ENCODE peak calls at places on chromosomes 12 and 14, in six cellular contexts. One of them, this sample, is unnamed.

GRCh38 chr12:113980537-113981337 is 14.6 kb upstream of the RBM19 start:
- DNase-seq in Caco-2: no peak
- DNase-seq in fibroblast of pulmonary artery: peak
- DNase-seq in MM.1S: peak
- DNase-seq in tibial artery: no peak
- DNase-seq in AG10803: peak
- DNase-seq in this sample: no peak

GRCh38 chr14:68124885-68125731 is 305.5 kb downstream of the RAD51B start:
- DNase-seq in Caco-2: no peak
- DNase-seq in fibroblast of pulmonary artery: peak
- DNase-seq in MM.1S: no peak
- DNase-seq in tibial artery: no peak
- DNase-seq in AG10803: peak
- DNase-seq in this sample: no peak

GRCh38 chr14:96587823-96588385 is 85.7 kb downstream of the PAPOLA start:
- DNase-seq in Caco-2: no peak
- DNase-seq in fibroblast of pulmonary artery: no peak
- DNase-seq in MM.1S: no peak
- DNase-seq in tibial artery: no peak
- DNase-seq in AG10803: no peak
- DNase-seq in this sample: no peak

GRCh38 chr14:68286667-68287066 is 467.1 kb downstream of the RAD51B start:
- DNase-seq in Caco-2: no peak
- DNase-seq in fibroblast of pulmonary artery: no peak
- DNase-seq in MM.1S: no peak
- DNase-seq in tibial artery: no peak
- DNase-seq in AG10803: no peak
- DNase-seq in this sample: no peak

GRCh38 chr12:82413994-82414393 is 55.7 kb downstream of the METTL25 start:
- DNase-seq in Caco-2: no peak
- DNase-seq in fibroblast of pulmonary artery: peak
- DNase-seq in MM.1S: no peak
- DNase-seq in tibial artery: no peak
- DNase-seq in AG10803: no peak
- DNase-seq in this sample: no peak

GRCh38 chr14:64910847-64911495 is 3.3 kb upstream of the CHURC1 start:
- DNase-seq in Caco-2: no peak
- DNase-seq in fibroblast of pulmonary artery: peak
- DNase-seq in MM.1S: no peak
- DNase-seq in tibial artery: no peak
- DNase-seq in AG10803: peak
- DNase-seq in this sample: no peak

GRCh38 chr14:105385322-105385637 is 13.1 kb upstream of the TEX22 start:
- DNase-seq in Caco-2: no peak
- DNase-seq in fibroblast of pulmonary artery: no peak
- DNase-seq in MM.1S: no peak
- DNase-seq in tibial artery: no peak
- DNase-seq in AG10803: no peak
- DNase-seq in this sample: no peak

GRCh38 chr12:67193705-67194104 is 75.5 kb upstream of the CAND1 start:
- DNase-seq in Caco-2: peak
- DNase-seq in fibroblast of pulmonary artery: peak
- DNase-seq in MM.1S: peak
- DNase-seq in tibial artery: no peak
- DNase-seq in AG10803: peak
- DNase-seq in this sample: no peak

GRCh38 chr12:56803750-56804149 is 40.6 kb downstream of the HSD17B6 start:
- DNase-seq in Caco-2: no peak
- DNase-seq in fibroblast of pulmonary artery: no peak
- DNase-seq in MM.1S: no peak
- DNase-seq in tibial artery: peak
- DNase-seq in AG10803: peak
- DNase-seq in this sample: no peak

GRCh38 chr12:4141344-4142270 is 132.0 kb upstream of the CCND2 start:
- DNase-seq in Caco-2: no peak
- DNase-seq in fibroblast of pulmonary artery: no peak
- DNase-seq in MM.1S: no peak
- DNase-seq in tibial artery: peak
- DNase-seq in AG10803: no peak
- DNase-seq in this sample: no peak

GRCh38 chr12:51771008-51771407 is 77.5 kb downstream of the FIGNL2 start:
- DNase-seq in Caco-2: no peak
- DNase-seq in fibroblast of pulmonary artery: no peak
- DNase-seq in MM.1S: no peak
- DNase-seq in tibial artery: no peak
- DNase-seq in AG10803: peak
- DNase-seq in this sample: no peak

DNA sequence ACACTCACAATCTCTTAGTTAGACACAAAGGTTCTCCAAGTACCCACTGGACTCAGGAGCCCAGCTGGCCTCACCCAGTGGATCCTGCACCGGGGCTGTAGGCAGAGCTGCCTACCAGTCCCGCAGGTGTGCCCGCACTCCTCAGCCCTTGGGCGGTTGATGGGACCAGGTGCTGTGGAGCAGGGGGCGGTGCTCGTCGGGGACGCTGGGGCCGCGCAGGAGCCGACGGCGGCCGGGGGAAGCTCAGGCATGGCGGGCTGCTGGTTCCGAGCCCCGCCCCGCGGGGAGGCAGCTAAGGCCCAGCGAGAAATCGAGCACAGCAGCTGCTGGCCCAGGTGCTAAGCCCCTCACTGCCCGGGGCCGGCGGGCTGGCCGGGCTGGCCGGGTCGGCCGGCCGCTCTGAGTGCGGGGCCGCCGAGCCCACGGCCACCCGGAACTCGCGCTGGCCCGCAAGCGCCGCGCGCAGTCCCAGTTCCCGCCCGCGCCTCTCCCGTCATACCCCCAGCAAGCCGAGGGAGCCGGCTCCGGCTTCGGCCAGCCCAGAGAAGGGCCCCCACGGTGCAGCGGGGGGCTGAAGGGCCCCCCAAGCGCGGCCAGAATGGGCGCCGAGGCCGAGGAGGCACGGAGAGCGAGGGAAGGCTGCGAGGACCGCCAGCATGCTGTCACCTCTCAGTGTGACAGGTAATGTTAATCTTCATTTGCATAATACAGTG is 506.8 kb downstream of the LRFN5 start:
- DNase-seq in Caco-2: peak
- DNase-seq in fibroblast of pulmonary artery: no peak
- DNase-seq in MM.1S: no peak
- DNase-seq in tibial artery: no peak
- DNase-seq in AG10803: no peak
- DNase-seq in this sample: peak
- TF ChIP-seq CTCF in Caco-2: no peak
- TF ChIP-seq CTCF in fibroblast of pulmonary artery: no peak
- TF ChIP-seq CTCF in MM.1S: no peak
- TF ChIP-seq CTCF in tibial artery: no peak
- TF ChIP-seq CTCF in AG10803: no peak
- TF ChIP-seq CTCF in this sample: no peak

DNA sequence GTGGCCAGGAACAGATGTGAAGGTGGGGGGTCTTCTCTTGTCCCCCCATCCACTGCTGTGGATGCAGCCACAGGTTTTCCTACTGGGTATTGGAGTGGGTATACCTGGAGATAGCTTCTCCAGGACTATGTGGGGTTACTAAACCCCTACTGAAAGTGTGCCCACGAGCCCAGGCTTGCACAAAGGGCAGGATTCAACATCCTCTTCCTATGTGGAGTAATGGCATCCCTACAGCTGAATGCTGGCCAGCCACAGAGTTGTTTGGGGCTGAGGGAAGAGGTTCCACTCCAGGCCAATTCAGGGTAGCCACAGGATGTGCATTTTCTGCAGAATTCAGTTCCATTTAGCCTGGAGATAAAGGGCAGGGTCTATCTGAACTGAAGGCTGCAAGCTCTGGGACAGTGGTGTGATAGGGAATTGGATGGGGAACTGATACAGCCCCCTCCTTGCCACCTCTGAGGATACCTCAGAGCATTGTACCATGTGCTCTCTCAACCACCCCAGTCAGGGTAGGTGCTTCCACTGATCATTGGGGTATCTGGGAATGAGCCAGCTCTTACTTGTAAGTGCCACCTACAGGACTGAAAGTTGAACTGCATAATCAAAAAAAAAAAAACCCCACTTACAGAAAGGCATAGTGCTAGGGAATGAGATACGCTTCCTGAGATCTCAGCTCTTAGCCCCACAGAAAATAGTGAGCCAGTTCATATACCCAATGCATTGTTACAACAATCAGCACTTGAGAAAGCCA is 187.1 kb downstream of the KITLG start:
- DNase-seq in Caco-2: no peak
- DNase-seq in fibroblast of pulmonary artery: peak
- DNase-seq in MM.1S: peak
- DNase-seq in tibial artery: no peak
- DNase-seq in AG10803: no peak
- DNase-seq in this sample: no peak
- TF ChIP-seq CTCF in Caco-2: peak
- TF ChIP-seq CTCF in fibroblast of pulmonary artery: peak
- TF ChIP-seq CTCF in MM.1S: peak
- TF ChIP-seq CTCF in tibial artery: peak
- TF ChIP-seq CTCF in AG10803: peak
- TF ChIP-seq CTCF in this sample: peak

GRCh38 chr14:22387776-22388241 is 201.2 kb downstream of the DAD1 start:
- DNase-seq in Caco-2: no peak
- DNase-seq in fibroblast of pulmonary artery: no peak
- DNase-seq in MM.1S: no peak
- DNase-seq in tibial artery: no peak
- DNase-seq in AG10803: no peak
- DNase-seq in this sample: no peak
- TF ChIP-seq CTCF in Caco-2: no peak
- TF ChIP-seq CTCF in fibroblast of pulmonary artery: no peak
- TF ChIP-seq CTCF in MM.1S: no peak
- TF ChIP-seq CTCF in tibial artery: no peak
- TF ChIP-seq CTCF in AG10803: no peak
- TF ChIP-seq CTCF in this sample: peak

GRCh38 chr14:38605193-38606114 is 349.6 kb upstream of the CLEC14A start:
- DNase-seq in Caco-2: no peak
- DNase-seq in fibroblast of pulmonary artery: peak
- DNase-seq in MM.1S: no peak
- DNase-seq in tibial artery: no peak
- DNase-seq in AG10803: no peak
- DNase-seq in this sample: no peak
- TF ChIP-seq CTCF in Caco-2: peak
- TF ChIP-seq CTCF in fibroblast of pulmonary artery: peak
- TF ChIP-seq CTCF in MM.1S: no peak
- TF ChIP-seq CTCF in tibial artery: no peak
- TF ChIP-seq CTCF in AG10803: peak
- TF ChIP-seq CTCF in this sample: peak

This sample was measured in chondrocyte.